ENCODE peak calls at places on chromosome 14, in four cellular contexts. O, R, Y and G are unnamed samples.

GRCh38 chr14:68278568-68279436 is 459.2 kb downstream of the RAD51B start:
- DNase-seq in O (no peak), R (no peak), Y (peak; percentile 63), G (no peak)

GRCh38 chr14:50233335-50234250 is 2.2 kb upstream of the SOS2 start:
- DNase-seq in O (no peak), R (no peak), Y (peak; percentile 81), G (no peak)

GRCh38 chr14:51473808-51474207 is 177.9 kb upstream of the FRMD6 start:
- DNase-seq in O (no peak), R (no peak), Y (peak; percentile 72), G (no peak)

GRCh38 chr14:68810173-68811153 is 17.6 kb upstream of the ZFP36L1 start:
- DNase-seq in O (no peak), R (no peak), Y (no peak), G (no peak)

GRCh38 chr14:50750323-50750722 is 80.6 kb downstream of the NIN start:
- DNase-seq in O (no peak), R (no peak), Y (no peak), G (no peak)

GRCh38 chr14:34843011-34843554 is 32.1 kb downstream of the BAZ1A start:
- DNase-seq in O (no peak), R (no peak), Y (peak; percentile 60), G (peak; percentile 44)

GRCh38 chr14:106442857-106443256 is 916.5 kb downstream of the TMEM121 start:
- DNase-seq in O (no peak), R (peak; percentile 40), Y (no peak), G (no peak)

GRCh38 chr14:94384342-94384741 is 4.1 kb downstream of the SERPINA1 start:
- DNase-seq in O (no peak), R (no peak), Y (no peak), G (no peak)

GRCh38 chr14:53716521-53716920 is 240.1 kb downstream of the BMP4 start:
- DNase-seq in O (no peak), R (no peak), Y (no peak), G (no peak)

GRCh38 chr14:61649283-61649682 is 46.0 kb upstream of the HIF1A start:
- DNase-seq in O (no peak), R (no peak), Y (no peak), G (no peak)

GRCh38 chr14:60381909-60382308 is 104.0 kb downstream of the C14orf39 start:
- DNase-seq in O (peak; percentile 67), R (no peak), Y (no peak), G (peak; percentile 68)

GRCh38 chr14:34872822-34873590 is 2.2 kb downstream of the BAZ1A start:
- DNase-seq in O (peak; percentile 75), R (no peak), Y (no peak), G (no peak)

GRCh38 chr14:86574026-86574777 is 1044.3 kb downstream of the FLRT2 start:
- DNase-seq in O (no peak), R (no peak), Y (peak; percentile 40), G (no peak)

GRCh38 chr14:30551460-30551859 is 7.5 kb upstream of the G2E3 start:
- DNase-seq in O (no peak), R (no peak), Y (peak; percentile 85), G (no peak)

GRCh38 chr14:34171431-34171830 is 220.6 kb upstream of the EGLN3 start:
- DNase-seq in O (no peak), R (no peak), Y (no peak), G (no peak)

GRCh38 chr14:100677925-100678765 is 48.5 kb upstream of the DLK1 start:
- DNase-seq in O (no peak), R (no peak), Y (no peak), G (peak; percentile 66)

GRCh38 chr14:95200404-95200803 is 43.1 kb upstream of the DICER1 start:
- DNase-seq in O (no peak), R (no peak), Y (no peak), G (no peak)

GRCh38 chr14:103512701-103513611 is 9.7 kb downstream of the CKB start:
- DNase-seq in O (no peak), R (no peak), Y (peak; percentile 28), G (peak; percentile 63)

GRCh38 chr14:53032161-53032803 is 81.4 kb upstream of the FERMT2 start:
- DNase-seq in O (no peak), R (no peak), Y (peak; percentile 96), G (no peak)

GRCh38 chr14:31527087-31527486 is 34.1 kb upstream of the NUBPL start:
- DNase-seq in O (peak; percentile 32), R (no peak), Y (no peak), G (no peak)

GRCh38 chr14:74616507-74616906 is 4.5 kb upstream of the LTBP2 start:
- DNase-seq in O (no peak), R (no peak), Y (peak; percentile 91), G (peak; percentile 55)

GRCh38 chr14:65879218-65880009 is 466.9 kb downstream of the FUT8 start:
- DNase-seq in O (no peak), R (no peak), Y (peak; percentile 91), G (no peak)

GRCh38 chr14:68248481-68249255 is 429.1 kb downstream of the RAD51B start:
- DNase-seq in O (no peak), R (peak; percentile 11), Y (peak; percentile 71), G (peak; percentile 66)

GRCh38 chr14:103527408-103528157 is 1.4 kb upstream of the TRMT61A start:
- DNase-seq in O (no peak), R (no peak), Y (no peak), G (no peak)

GRCh38 chr14:93984070-93984469 is 7.7 kb upstream of the ASB2 start:
- DNase-seq in O (peak; percentile 49), R (no peak), Y (peak; percentile 7), G (peak; percentile 72)

GRCh38 chr14:74245292-74245691 is 6.0 kb downstream of the VSX2 start:
- DNase-seq in O (no peak), R (no peak), Y (no peak), G (no peak)

GRCh38 chr14:22955702-22956575 is 951 bp downstream of the HAUS4 start:
- DNase-seq in O (no peak), R (no peak), Y (peak; percentile 70), G (no peak)

GRCh38 chr14:70029296-70030132 is 150.3 kb downstream of the SMOC1 start:
- DNase-seq in O (no peak), R (no peak), Y (no peak), G (no peak)

GRCh38 chr14:60893916-60894315 is 87.0 kb downstream of the TRMT5 start:
- DNase-seq in O (no peak), R (no peak), Y (no peak), G (no peak)

GRCh38 chr14:65101631-65102440 is 481 bp downstream of the MAX start:
- DNase-seq in O (peak; percentile 39), R (no peak), Y (no peak), G (peak; percentile 72)

GRCh38 chr14:21846227-21846885 is 172.7 kb upstream of the OR4E1 start:
- DNase-seq in O (peak; percentile 70), R (peak; percentile 49), Y (peak; percentile 52), G (peak; percentile 83)
- H3K27ac ChIP-seq in O (no peak overlapping the region), R (no peak overlapping the region), Y (no peak overlapping the region), G (no peak overlapping the region)

DNA sequence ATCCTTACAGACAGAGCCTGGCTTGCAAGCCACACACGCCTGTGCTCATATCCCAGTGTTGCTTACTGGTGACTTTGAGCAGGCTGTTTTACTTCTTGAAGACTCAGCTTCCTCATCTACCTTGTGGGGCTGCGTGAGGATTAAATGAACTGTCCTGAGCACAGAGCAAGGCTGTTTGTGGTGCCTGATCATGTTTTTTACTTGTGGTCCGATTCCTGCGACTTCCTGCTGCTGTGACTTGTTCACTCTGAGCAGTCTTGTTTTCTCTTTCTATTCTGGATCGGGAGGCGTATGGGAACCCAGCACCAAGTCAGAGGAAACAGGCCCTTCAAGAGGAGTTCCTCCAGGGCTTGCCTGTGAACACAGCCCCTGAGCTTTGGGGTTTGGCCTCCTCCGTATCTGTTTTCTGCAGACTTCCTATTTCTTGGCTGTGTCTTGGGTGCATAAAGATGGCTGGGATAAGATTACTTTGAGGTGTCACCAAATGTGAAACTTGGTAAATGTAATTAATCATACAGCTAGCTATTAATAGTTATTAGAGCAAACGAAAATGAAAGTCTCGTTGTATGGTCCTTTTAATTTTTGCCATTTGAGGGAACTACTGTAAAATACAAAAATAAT is 251.7 kb downstream of the FOXN3 start:
- DNase-seq in O (no peak), R (peak; percentile 63), Y (no peak), G (no peak)
- H3K9ac ChIP-seq in O (no peak overlapping the region), R (peak overlapping the region; percentile 62), Y (no peak overlapping the region), G (no peak overlapping the region)

GRCh38 chr14:55221968-55222367 is 30.6 kb upstream of the DLGAP5 start:
- DNase-seq in O (no peak), R (no peak), Y (peak; percentile 80), G (no peak)
- H3K27ac ChIP-seq in O (no peak overlapping the region), R (no peak overlapping the region), Y (peak overlapping the region; percentile 1), G (no peak overlapping the region)

DNA sequence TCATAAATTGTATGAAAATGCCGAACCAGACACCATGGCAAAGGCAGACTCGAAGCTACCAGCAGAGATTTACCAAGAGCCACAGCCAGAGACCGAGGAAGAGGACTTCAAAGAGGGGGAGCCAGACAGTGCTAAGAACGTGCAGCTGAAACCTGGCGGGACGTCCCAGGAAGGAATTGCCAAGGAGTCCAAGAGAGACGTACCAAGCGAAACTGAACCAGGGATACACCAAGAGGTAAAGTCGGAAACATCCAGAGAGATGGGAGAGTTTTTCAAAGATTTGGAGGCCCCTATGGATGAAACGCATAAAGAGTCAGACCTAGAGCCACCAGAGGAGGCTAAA is 294 bp downstream of the SAMD15 start:
- DNase-seq in O (no peak), R (no peak), Y (no peak), G (no peak)
- H3K9ac ChIP-seq in O (peak overlapping the region; percentile 67), R (peak overlapping the region; percentile 76), Y (peak overlapping the region; percentile 86), G (peak overlapping the region; percentile 86)

DNA sequence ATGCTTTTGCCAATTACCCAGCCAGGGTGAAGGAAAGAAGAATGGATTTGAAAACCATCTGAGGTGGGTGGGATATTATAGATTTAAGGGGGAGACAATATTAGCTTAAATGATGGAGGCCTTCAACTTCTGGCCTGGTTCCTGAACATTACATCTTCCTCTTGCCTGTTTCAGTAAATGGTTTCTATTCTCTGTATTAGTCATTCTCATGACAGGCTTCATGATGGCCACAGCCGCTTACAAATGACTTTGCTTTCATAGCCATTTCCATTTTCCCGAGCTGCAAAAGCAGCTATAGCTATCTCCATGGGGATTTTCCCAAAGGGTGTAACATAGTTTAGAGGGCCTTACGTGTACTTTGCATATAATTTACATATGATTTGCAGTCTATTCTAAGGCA is 121.8 kb downstream of the NRXN3 start:
- DNase-seq in O (no peak), R (no peak), Y (no peak), G (no peak)
- H3K27ac ChIP-seq in O (no peak overlapping the region), R (no peak overlapping the region), Y (no peak overlapping the region), G (no peak overlapping the region)

GRCh38 chr14:105163040-105163742 is 5.4 kb downstream of the JAG2 start:
- DNase-seq in O (peak; percentile 43), R (no peak), Y (no peak), G (no peak)

GRCh38 chr14:105165134-105165704 is 3.4 kb downstream of the JAG2 start:
- DNase-seq in O (no peak), R (no peak), Y (no peak), G (no peak)

GRCh38 chr14:105161964-105162363 is 6.6 kb downstream of the JAG2 start:
- DNase-seq in O (no peak), R (no peak), Y (no peak), G (no peak)

GRCh38 chr14:105161314-105161713 is 7.3 kb downstream of the JAG2 start:
- DNase-seq in O (no peak), R (no peak), Y (no peak), G (no peak)

GRCh38 chr14:105162374-105162979 is 6.1 kb downstream of the JAG2 start:
- DNase-seq in O (no peak), R (no peak), Y (peak; percentile 16), G (no peak)
- H3K9ac ChIP-seq in O (no peak overlapping the region), R (no peak overlapping the region), Y (no peak overlapping the region), G (no peak overlapping the region)